ENCODE peak calls at places on chromosome 17, in five cellular contexts. N is tibial nerve, W is uterus, Y is psoas muscle, S is progenitor cell of endocrine pancreas. D is an unnamed sample.

GRCh38 chr17:77483128-77483598 is 342.4 kb downstream of the SEC14L1 start:
- DNase-seq in Y (no peak), W (no peak), N (no peak), S (no peak), D (no peak)

GRCh38 chr17:1264196-1264595 is 6.0 kb upstream of the BHLHA9 start:
- DNase-seq in S (no peak), N (no peak), Y (no peak), W (no peak), D (no peak)

GRCh38 chr17:48127371-48128051 is 19.9 kb downstream of the SNX11 start:
- DNase-seq in N (no peak), Y (no peak), S (no peak), W (no peak), D (no peak)

GRCh38 chr17:79285973-79286372 is 211.3 kb downstream of the ENGASE start:
- DNase-seq in N (no peak), S (no peak), Y (no peak), W (no peak), D (no peak)

GRCh38 chr17:50352072-50352692 is 6.3 kb downstream of the XYLT2 start:
- DNase-seq in N (no peak), Y (no peak), W (no peak), S (no peak), D (no peak)

GRCh38 chr17:47802341-47803022 is 19.1 kb downstream of the OSBPL7 start:
- DNase-seq in W (no peak), N (no peak), Y (no peak), S (no peak), D (peak)

GRCh38 chr17:47695664-47696376 is 1.9 kb downstream of the TBKBP1 start:
- DNase-seq in Y (no peak), N (no peak), W (no peak), S (no peak), D (peak)

GRCh38 chr17:55121268-55121667 is 143.5 kb upstream of the HLF start:
- DNase-seq in W (no peak), Y (no peak), S (no peak), N (no peak), D (no peak)

GRCh38 chr17:80270104-80270503 is 9.5 kb downstream of the RNF213 start:
- DNase-seq in S (no peak), W (no peak), Y (no peak), N (no peak), D (no peak)

GRCh38 chr17:57612202-57613071 is 132.7 kb downstream of the CCDC182 start:
- DNase-seq in S (no peak), W (no peak), N (no peak), Y (no peak), D (no peak)

GRCh38 chr17:78937561-78937960 is 12.4 kb upstream of the TIMP2 start:
- DNase-seq in W (no peak), S (no peak), N (no peak), Y (no peak), D (no peak)

GRCh38 chr17:3978421-3979275 is 14.4 kb upstream of the ATP2A3 start:
- DNase-seq in Y (no peak), S (no peak), N (no peak), W (peak), D (no peak)

GRCh38 chr17:59330314-59330942 is 1.0 kb upstream of the YPEL2 start:
- DNase-seq in Y (no peak), N (peak), W (peak), S (peak), D (no peak)

GRCh38 chr17:78448356-78448993 is 70.0 kb downstream of the PGS1 start:
- DNase-seq in W (no peak), Y (no peak), N (no peak), S (no peak), D (no peak)

GRCh38 chr17:68587026-68587425 is 14.1 kb downstream of the FAM20A start:
- DNase-seq in N (no peak), Y (no peak), S (no peak), W (no peak), D (no peak)

GRCh38 chr17:49557204-49558024 is 18.3 kb upstream of the NXPH3 start:
- DNase-seq in S (no peak), Y (no peak), N (no peak), W (no peak), D (peak)

GRCh38 chr17:46193246-46193625 is at the start of gene KANSL1:
- DNase-seq in S (peak), N (peak), Y (peak), W (peak), D (peak)

GRCh38 chr17:46192484-46193245 is 564 bp downstream of the KANSL1 start:
- DNase-seq in N (peak), W (peak), S (peak), Y (peak), D (peak)

GRCh38 chr17:46194393-46195216 is 1.4 kb upstream of the KANSL1 start:
- DNase-seq in Y (no peak), W (no peak), N (peak), S (no peak), D (no peak)

GRCh38 chr17:46195217-46195855 is 2.1 kb upstream of the KANSL1 start:
- DNase-seq in Y (no peak), N (no peak), S (no peak), W (no peak), D (no peak)

DNA sequence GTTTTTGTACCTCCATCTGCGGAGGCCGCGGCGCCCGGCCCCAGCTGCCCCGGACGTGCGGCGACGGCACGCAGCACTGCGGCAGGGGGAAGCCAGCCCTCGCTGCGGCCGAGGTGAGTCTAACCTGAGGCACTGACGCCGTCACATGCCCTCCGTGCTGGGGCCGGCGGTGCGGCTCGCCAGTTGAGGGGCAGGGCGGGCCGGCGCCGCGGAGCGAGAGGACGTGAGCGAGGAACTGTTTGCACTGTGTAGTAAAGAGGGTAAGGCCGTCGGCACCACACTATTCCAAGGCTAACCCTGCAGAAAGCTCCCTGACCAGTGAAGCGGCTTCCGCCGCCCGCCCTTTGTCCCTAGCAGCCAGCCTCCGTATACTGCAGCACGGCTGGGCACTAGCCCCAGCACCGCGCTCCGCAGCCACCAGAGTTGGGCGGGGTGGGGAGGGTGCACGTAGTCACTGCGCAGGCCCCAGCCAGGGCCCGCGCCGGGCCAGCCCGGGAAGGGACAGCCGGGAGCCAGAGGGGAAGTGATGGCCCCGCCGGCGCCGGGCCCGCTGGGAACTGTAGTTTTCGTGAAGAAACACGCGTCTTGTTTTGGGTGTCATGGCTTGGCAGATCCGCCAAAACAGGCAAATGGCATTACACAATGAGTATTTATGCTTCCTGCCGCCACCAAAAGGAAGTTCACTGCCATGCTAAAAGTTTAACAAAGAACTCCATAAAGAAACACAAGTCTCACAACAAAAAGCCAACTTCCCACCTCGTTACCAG is 580 bp upstream of the KANSL1 start:
- DNase-seq in Y (peak), S (peak), N (peak), W (peak), D (peak)
- TF ChIP-seq CTCF in Y (no peak), S (peak), N (peak), W (peak), D (no peak)

GRCh38 chr17:17633310-17633709 is 41.8 kb upstream of the PEMT start:
- DNase-seq in N (no peak), S (no peak), W (no peak), Y (no peak), D (no peak)
- TF ChIP-seq CTCF in N (no peak), S (no peak), W (no peak), Y (no peak), D (no peak)

GRCh38 chr17:17146791-17147406 is 59.2 kb downstream of the PLD6 start:
- DNase-seq in N (no peak), W (no peak), S (no peak), Y (peak), D (no peak)
- TF ChIP-seq CTCF in N (peak), W (no peak), S (peak), Y (peak), D (peak)

GRCh38 chr17:28968269-28968913 is 17.1 kb upstream of the PHF12 start:
- DNase-seq in Y (no peak), N (no peak), W (no peak), S (no peak), D (no peak)

GRCh38 chr17:28967240-28968135 is 16.2 kb upstream of the PHF12 start:
- DNase-seq in S (no peak), N (no peak), W (no peak), Y (no peak), D (no peak)

GRCh38 chr17:28970879-28971278 is 19.6 kb upstream of the PHF12 start:
- DNase-seq in S (no peak), W (no peak), Y (no peak), N (peak), D (no peak)

GRCh38 chr17:28969706-28970393 is 18.5 kb upstream of the PHF12 start:
- DNase-seq in S (no peak), W (no peak), Y (no peak), N (no peak), D (no peak)

DNA sequence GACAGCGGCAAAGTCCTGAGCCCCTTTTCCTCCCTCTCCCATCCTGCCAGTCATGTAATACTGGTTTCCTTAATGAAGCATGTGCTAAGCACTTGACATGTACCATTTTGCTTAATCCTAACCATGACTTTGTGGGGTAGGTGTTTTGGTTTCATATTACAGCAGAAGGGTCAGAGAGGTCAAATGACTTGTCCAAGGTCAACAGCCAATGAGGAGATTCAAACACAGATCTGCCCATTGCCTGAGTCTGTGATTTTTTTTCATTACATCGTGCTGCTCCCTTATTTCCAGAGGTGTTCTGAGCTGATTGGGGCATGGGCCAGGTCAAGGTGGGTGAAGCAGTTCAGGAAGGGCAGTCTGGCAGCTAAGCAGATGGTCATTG is 17.6 kb upstream of the PHF12 start:
- DNase-seq in Y (no peak), S (no peak), W (no peak), N (no peak), D (no peak)
- TF ChIP-seq CTCF in Y (no peak), S (no peak), W (no peak), N (no peak), D (no peak)

GRCh38 chr17:65554568-65555223 is 6.8 kb downstream of the AXIN2 start:
- DNase-seq in Y (no peak), N (no peak), W (peak), S (no peak), D (no peak)
- TF ChIP-seq CTCF in Y (peak), N (peak), W (peak), S (no peak), D (peak)

DNA sequence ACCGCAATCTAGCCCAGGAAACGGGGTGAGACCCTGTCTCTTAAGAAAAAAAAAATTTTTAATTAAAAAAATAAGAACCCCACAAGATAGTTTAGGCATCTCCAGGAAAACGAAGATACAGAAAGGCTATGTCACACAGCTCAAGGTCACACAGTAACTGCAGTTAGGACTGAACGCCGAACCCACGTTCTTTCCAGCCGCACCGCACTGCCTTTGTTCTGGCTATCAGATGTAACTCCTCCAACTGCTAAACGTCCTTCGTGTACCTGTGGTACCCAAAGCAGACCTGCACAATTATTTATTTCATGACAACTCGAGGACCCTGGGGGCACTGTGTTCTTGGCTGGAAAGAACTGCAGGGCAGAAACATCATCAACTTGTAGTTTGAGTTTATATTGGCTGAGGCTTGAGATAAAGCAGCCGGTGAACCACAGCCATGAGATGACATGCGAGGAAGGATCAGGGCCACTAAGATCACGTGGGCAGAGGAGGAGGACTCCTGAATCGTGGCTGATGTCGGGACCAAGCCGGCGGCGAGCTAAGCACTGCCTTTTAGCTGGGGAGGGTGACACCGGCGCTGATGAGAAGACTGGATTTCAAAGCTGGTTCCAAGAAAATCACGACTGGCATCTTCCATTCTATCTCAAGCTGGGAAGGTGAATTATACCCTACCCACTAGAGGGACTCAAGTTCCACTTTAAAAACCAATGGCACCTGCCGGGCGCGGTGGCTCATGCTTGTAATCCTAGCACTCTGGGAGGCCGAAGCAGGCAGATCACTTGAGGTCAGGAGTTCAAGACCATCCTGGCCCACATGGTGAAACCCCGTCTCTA is 20.7 kb upstream of the MNT start:
- DNase-seq in W (no peak), Y (no peak), N (no peak), S (no peak), D (peak)
- TF ChIP-seq CTCF in W (no peak), Y (peak), N (no peak), S (peak), D (peak)

DNA sequence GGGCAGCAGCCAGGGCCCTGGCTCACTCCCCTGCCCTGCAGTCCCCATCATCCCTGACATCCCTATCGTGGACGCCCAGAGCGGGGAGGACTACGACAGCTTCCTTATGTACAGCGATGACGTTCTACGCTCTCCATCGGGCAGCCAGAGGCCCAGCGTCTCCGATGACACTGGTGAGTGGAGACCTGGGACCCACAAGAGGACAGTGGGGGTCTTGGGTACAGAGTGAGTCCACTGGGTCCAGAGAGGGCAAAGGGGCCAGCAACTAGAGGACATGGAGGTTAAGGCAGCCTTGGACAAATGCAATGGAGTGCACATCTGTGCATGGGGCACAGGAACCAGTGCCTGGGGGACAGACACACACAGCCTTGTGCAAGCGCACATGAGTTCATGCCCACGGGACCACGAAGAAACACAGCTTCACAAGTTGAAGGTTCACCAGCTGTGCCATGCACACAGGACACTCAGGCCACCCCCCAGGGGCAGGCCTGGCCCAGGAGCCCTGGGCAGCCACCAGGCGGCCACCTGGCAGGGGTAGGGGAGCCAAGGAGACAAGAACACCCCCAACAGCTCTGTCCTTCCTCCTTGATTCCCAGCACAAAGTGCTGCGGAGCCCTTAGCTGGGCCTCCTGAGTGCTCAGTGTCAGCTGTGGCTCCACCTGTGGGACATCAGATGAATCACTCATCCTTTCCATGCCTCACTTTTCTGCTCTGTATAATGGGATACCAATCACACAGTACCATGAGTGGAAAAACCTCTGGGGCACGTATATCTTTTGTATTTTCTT is 12.4 kb downstream of the GALK1 start:
- DNase-seq in N (no peak), Y (no peak), S (no peak), W (no peak), D (no peak)
- TF ChIP-seq CTCF in N (no peak), Y (no peak), S (no peak), W (no peak), D (no peak)

GRCh38 chr17:6099492-6099891 is 29.3 kb downstream of the WSCD1 start:
- DNase-seq in N (no peak), Y (no peak), S (no peak), W (no peak), D (no peak)

GRCh38 chr17:6101706-6102105 is 31.5 kb downstream of the WSCD1 start:
- DNase-seq in Y (no peak), N (no peak), W (no peak), S (no peak), D (no peak)

GRCh38 chr17:6100146-6100545 is 30.0 kb downstream of the WSCD1 start:
- DNase-seq in W (no peak), S (no peak), Y (no peak), N (no peak), D (no peak)

GRCh38 chr17:6102615-6103014 is 32.4 kb downstream of the WSCD1 start:
- DNase-seq in N (no peak), Y (no peak), W (no peak), S (no peak), D (no peak)

DNA sequence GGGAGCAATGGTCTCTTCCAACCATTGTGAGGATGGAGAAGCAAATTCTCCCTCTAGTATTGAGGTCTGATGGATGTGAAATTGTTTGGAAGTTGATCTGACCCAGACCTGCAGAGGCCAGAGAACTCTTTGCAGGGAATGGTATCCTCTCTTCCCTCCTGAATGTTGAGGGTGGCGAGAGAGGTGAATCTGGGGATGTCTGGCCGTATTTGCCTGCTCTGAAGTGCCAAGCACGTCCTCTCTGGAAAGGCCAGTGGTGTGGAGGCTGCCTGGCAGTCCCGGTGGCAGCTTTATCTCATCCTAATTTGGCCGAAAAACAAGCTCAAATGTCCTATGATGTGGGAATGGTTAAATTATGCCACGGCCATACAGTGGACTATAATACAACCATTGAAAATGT is 30.7 kb downstream of the WSCD1 start:
- DNase-seq in S (no peak), Y (no peak), N (no peak), W (no peak), D (no peak)
- TF ChIP-seq CTCF in S (no peak), Y (no peak), N (no peak), W (no peak), D (no peak)